ENCODE peak calls at places on chromosome 2, in eight cellular contexts. K is fibroblast of the aortic adventitia; U is epithelial cell of prostate; E is NCI-H1105 treated with DMSO at 0.1 percent for 48 hours; B is HEK293T; A is EH; G is neural crest cell; I is stimulated activated naive CD8-positive, alpha-beta T cell treated with anti-CD3 and anti-CD28 coated beads, Interleukin-15, Interleukin-2, amounts not matched to agents 100 U/mL and 50 U/mL, for 24 hours. C is an unnamed sample.

GRCh38 chr2:214810670-214811069 is 1.2 kb upstream of the BARD1 start:
- DNase-seq in K (peak; percentile 24), U (no peak), E (no peak), B (no peak), A (no peak), G (no peak), I (no peak), C (no peak)

GRCh38 chr2:178284613-178285286 is 90.4 kb downstream of the OSBPL6 start:
- DNase-seq in K (no peak), U (no peak), E (no peak), B (no peak), A (no peak), G (no peak), I (no peak), C (no peak)

GRCh38 chr2:190270298-190270697 is 49.3 kb downstream of the HIBCH start:
- DNase-seq in K (peak; percentile 51), U (peak; percentile 10), E (no peak), B (no peak), A (peak; percentile 12), G (no peak), I (no peak), C (no peak)

GRCh38 chr2:183995632-183996031 is 602.7 kb upstream of the ZNF804A start:
- DNase-seq in K (no peak), U (peak; percentile 14), E (peak; percentile 25), B (no peak), A (no peak), G (no peak), I (no peak), C (no peak)

GRCh38 chr2:9675369-9676351 is 44.9 kb upstream of the YWHAQ start:
- DNase-seq in K (peak; percentile 81), U (peak; percentile 69), E (no peak), B (no peak), A (peak; percentile 98), G (peak; percentile 32), I (no peak), C (no peak)

GRCh38 chr2:119338826-119339561 is 27.6 kb downstream of the C2orf76 start:
- DNase-seq in K (no peak), U (no peak), E (no peak), B (no peak), A (no peak), G (no peak), I (peak; percentile 33), C (peak; percentile 28)

GRCh38 chr2:100321181-100321880 is 970 bp downstream of the LONRF2 start:
- DNase-seq in K (peak; percentile 21), U (no peak), E (peak; percentile 50), B (peak; percentile 71), A (peak; percentile 20), G (peak; percentile 28), I (peak; percentile 8), C (peak; percentile 18)

GRCh38 chr2:196638765-196639164 is 750 bp upstream of the CCDC150 start:
- DNase-seq in K (no peak), U (no peak), E (no peak), B (no peak), A (no peak), G (no peak), I (no peak), C (no peak)

GRCh38 chr2:74417763-74418162 is 3.7 kb downstream of the C2orf81 start:
- DNase-seq in K (no peak), U (no peak), E (no peak), B (no peak), A (no peak), G (no peak), I (no peak), C (no peak)

GRCh38 chr2:217636578-217637267 is 366.1 kb downstream of the TNS1 start:
- DNase-seq in K (no peak), U (no peak), E (no peak), B (no peak), A (no peak), G (peak; percentile 4), I (no peak), C (no peak)

GRCh38 chr2:156110890-156111289 is 221.6 kb downstream of the NR4A2 start:
- DNase-seq in K (no peak), U (no peak), E (no peak), B (peak; percentile 18), A (no peak), G (no peak), I (peak; percentile 4), C (peak; percentile 36)

GRCh38 chr2:64287321-64287720 is 143.1 kb upstream of the PELI1 start:
- DNase-seq in K (no peak), U (no peak), E (no peak), B (no peak), A (no peak), G (no peak), I (no peak), C (no peak)

GRCh38 chr2:28162538-28162937 is 230.1 kb upstream of the FOSL2 start:
- DNase-seq in K (no peak), U (no peak), E (no peak), B (no peak), A (no peak), G (no peak), I (no peak), C (no peak)

GRCh38 chr2:236718207-236718992 is 148.8 kb downstream of the ACKR3 start:
- DNase-seq in K (peak; percentile 77), U (no peak), E (no peak), B (no peak), A (peak; percentile 20), G (no peak), I (no peak), C (no peak)

GRCh38 chr2:133653116-133653515 is 84.9 kb upstream of the NCKAP5 start:
- DNase-seq in K (no peak), U (no peak), E (no peak), B (no peak), A (no peak), G (no peak), I (no peak), C (no peak)

GRCh38 chr2:102005989-102006885 is 14.5 kb downstream of the IL1R2 start:
- DNase-seq in K (peak; percentile 72), U (no peak), E (no peak), B (peak; percentile 59), A (peak; percentile 68), G (peak; percentile 45), I (peak; percentile 46), C (peak; percentile 51)

GRCh38 chr2:74379851-74380789 is at the start of gene DCTN1:
- DNase-seq in K (peak; percentile 66), U (no peak), E (peak; percentile 15), B (peak; percentile 57), A (peak; percentile 73), G (peak; percentile 19), I (peak; percentile 9), C (peak; percentile 23)

GRCh38 chr2:206345606-206346005 is 71.1 kb downstream of the ZDBF2 start:
- DNase-seq in K (no peak), U (no peak), E (no peak), B (no peak), A (no peak), G (no peak), I (no peak), C (no peak)